ENCODE peak calls at places on chromosomes 7 and 10, in ten cellular contexts. One of them, this sample, is unnamed.

GRCh38 chr10:72171175-72171630 is 44.6 kb upstream of the ANAPC16 start:
- DNase-seq in mucosa of descending colon: no peak
- DNase-seq in activated CD4-positive, alpha-beta T cell treated with anti-CD3 and anti-CD28 coated beads for 48 hours: no peak
- DNase-seq in COR-L47: no peak
- DNase-seq in skeletal muscle cell: peak; percentile 38
- DNase-seq in naive thymus-derived CD8-positive, alpha-beta T cell: no peak
- DNase-seq in activated effector memory CD4-positive, alpha-beta T cell treated with anti-CD3 and anti-CD28 coated beads, Interleukin-2, amount 50 U/mL, for 16 hours: no peak
- DNase-seq in dorsolateral prefrontal cortex: no peak
- DNase-seq in stimulated activated naive CD4-positive, alpha-beta T cell: no peak
- DNase-seq in renal cortical epithelial cell: peak; percentile 98
- DNase-seq in this sample: no peak

GRCh38 chr10:102714621-102715455 is at the start of gene SFXN2:
- DNase-seq in activated CD4-positive, alpha-beta T cell treated with anti-CD3 and anti-CD28 coated beads for 48 hours: peak; percentile 69
- DNase-seq in mucosa of descending colon: no peak
- DNase-seq in skeletal muscle cell: no peak
- DNase-seq in activated effector memory CD4-positive, alpha-beta T cell treated with anti-CD3 and anti-CD28 coated beads, Interleukin-2, amount 50 U/mL, for 16 hours: peak; percentile 80
- DNase-seq in naive thymus-derived CD8-positive, alpha-beta T cell: peak; percentile 38
- DNase-seq in renal cortical epithelial cell: no peak
- DNase-seq in dorsolateral prefrontal cortex: peak; percentile 46
- DNase-seq in stimulated activated naive CD4-positive, alpha-beta T cell: no peak
- DNase-seq in COR-L47: no peak
- DNase-seq in this sample: no peak

GRCh38 chr10:66746246-66746645 is 179.6 kb upstream of the LRRTM3 start:
- DNase-seq in activated CD4-positive, alpha-beta T cell treated with anti-CD3 and anti-CD28 coated beads for 48 hours: no peak
- DNase-seq in mucosa of descending colon: no peak
- DNase-seq in activated effector memory CD4-positive, alpha-beta T cell treated with anti-CD3 and anti-CD28 coated beads, Interleukin-2, amount 50 U/mL, for 16 hours: no peak
- DNase-seq in skeletal muscle cell: no peak
- DNase-seq in renal cortical epithelial cell: no peak
- DNase-seq in naive thymus-derived CD8-positive, alpha-beta T cell: no peak
- DNase-seq in dorsolateral prefrontal cortex: no peak
- DNase-seq in COR-L47: no peak
- DNase-seq in stimulated activated naive CD4-positive, alpha-beta T cell: no peak
- DNase-seq in this sample: no peak

GRCh38 chr10:6140141-6140841 is 51.5 kb downstream of the RBM17 start:
- DNase-seq in skeletal muscle cell: no peak
- DNase-seq in naive thymus-derived CD8-positive, alpha-beta T cell: peak; percentile 26
- DNase-seq in activated CD4-positive, alpha-beta T cell treated with anti-CD3 and anti-CD28 coated beads for 48 hours: peak; percentile 50
- DNase-seq in activated effector memory CD4-positive, alpha-beta T cell treated with anti-CD3 and anti-CD28 coated beads, Interleukin-2, amount 50 U/mL, for 16 hours: peak; percentile 82
- DNase-seq in mucosa of descending colon: peak; percentile 82
- DNase-seq in renal cortical epithelial cell: no peak
- DNase-seq in dorsolateral prefrontal cortex: no peak
- DNase-seq in COR-L47: no peak
- DNase-seq in stimulated activated naive CD4-positive, alpha-beta T cell: no peak
- DNase-seq in this sample: no peak

GRCh38 chr7:151676759-151677158 is 157.1 kb upstream of the RHEB start:
- DNase-seq in COR-L47: no peak
- DNase-seq in mucosa of descending colon: no peak
- DNase-seq in stimulated activated naive CD4-positive, alpha-beta T cell: no peak
- DNase-seq in renal cortical epithelial cell: no peak
- DNase-seq in skeletal muscle cell: no peak
- DNase-seq in naive thymus-derived CD8-positive, alpha-beta T cell: no peak
- DNase-seq in activated effector memory CD4-positive, alpha-beta T cell treated with anti-CD3 and anti-CD28 coated beads, Interleukin-2, amount 50 U/mL, for 16 hours: no peak
- DNase-seq in dorsolateral prefrontal cortex: no peak
- DNase-seq in activated CD4-positive, alpha-beta T cell treated with anti-CD3 and anti-CD28 coated beads for 48 hours: no peak
- DNase-seq in this sample: no peak

GRCh38 chr10:81820418-81820817 is 54.6 kb upstream of the NRG3 start:
- DNase-seq in activated CD4-positive, alpha-beta T cell treated with anti-CD3 and anti-CD28 coated beads for 48 hours: no peak
- DNase-seq in renal cortical epithelial cell: peak; percentile 50
- DNase-seq in stimulated activated naive CD4-positive, alpha-beta T cell: no peak
- DNase-seq in COR-L47: no peak
- DNase-seq in mucosa of descending colon: no peak
- DNase-seq in activated effector memory CD4-positive, alpha-beta T cell treated with anti-CD3 and anti-CD28 coated beads, Interleukin-2, amount 50 U/mL, for 16 hours: no peak
- DNase-seq in skeletal muscle cell: no peak
- DNase-seq in dorsolateral prefrontal cortex: no peak
- DNase-seq in naive thymus-derived CD8-positive, alpha-beta T cell: no peak
- DNase-seq in this sample: no peak

GRCh38 chr7:21850531-21851285 is 95.0 kb downstream of the CDCA7L start:
- DNase-seq in skeletal muscle cell: no peak
- DNase-seq in activated CD4-positive, alpha-beta T cell treated with anti-CD3 and anti-CD28 coated beads for 48 hours: no peak
- DNase-seq in dorsolateral prefrontal cortex: no peak
- DNase-seq in renal cortical epithelial cell: no peak
- DNase-seq in stimulated activated naive CD4-positive, alpha-beta T cell: no peak
- DNase-seq in COR-L47: no peak
- DNase-seq in activated effector memory CD4-positive, alpha-beta T cell treated with anti-CD3 and anti-CD28 coated beads, Interleukin-2, amount 50 U/mL, for 16 hours: no peak
- DNase-seq in mucosa of descending colon: no peak
- DNase-seq in naive thymus-derived CD8-positive, alpha-beta T cell: no peak
- DNase-seq in this sample: no peak

GRCh38 chr7:32680259-32681173 is 185.2 kb downstream of the AVL9 start:
- DNase-seq in skeletal muscle cell: no peak
- DNase-seq in stimulated activated naive CD4-positive, alpha-beta T cell: no peak
- DNase-seq in dorsolateral prefrontal cortex: no peak
- DNase-seq in activated effector memory CD4-positive, alpha-beta T cell treated with anti-CD3 and anti-CD28 coated beads, Interleukin-2, amount 50 U/mL, for 16 hours: no peak
- DNase-seq in naive thymus-derived CD8-positive, alpha-beta T cell: no peak
- DNase-seq in COR-L47: no peak
- DNase-seq in renal cortical epithelial cell: peak; percentile 88
- DNase-seq in mucosa of descending colon: no peak
- DNase-seq in activated CD4-positive, alpha-beta T cell treated with anti-CD3 and anti-CD28 coated beads for 48 hours: no peak
- DNase-seq in this sample: no peak

GRCh38 chr7:108499575-108499974 is 26.4 kb downstream of the PNPLA8 start:
- DNase-seq in skeletal muscle cell: no peak
- DNase-seq in renal cortical epithelial cell: no peak
- DNase-seq in activated effector memory CD4-positive, alpha-beta T cell treated with anti-CD3 and anti-CD28 coated beads, Interleukin-2, amount 50 U/mL, for 16 hours: no peak
- DNase-seq in dorsolateral prefrontal cortex: no peak
- DNase-seq in COR-L47: no peak
- DNase-seq in mucosa of descending colon: no peak
- DNase-seq in activated CD4-positive, alpha-beta T cell treated with anti-CD3 and anti-CD28 coated beads for 48 hours: no peak
- DNase-seq in naive thymus-derived CD8-positive, alpha-beta T cell: no peak
- DNase-seq in stimulated activated naive CD4-positive, alpha-beta T cell: no peak
- DNase-seq in this sample: no peak

GRCh38 chr10:99234067-99234738 is 1.4 kb downstream of the HPSE2 start:
- DNase-seq in activated CD4-positive, alpha-beta T cell treated with anti-CD3 and anti-CD28 coated beads for 48 hours: peak; percentile 65
- DNase-seq in stimulated activated naive CD4-positive, alpha-beta T cell: no peak
- DNase-seq in skeletal muscle cell: no peak
- DNase-seq in dorsolateral prefrontal cortex: no peak
- DNase-seq in renal cortical epithelial cell: no peak
- DNase-seq in COR-L47: no peak
- DNase-seq in activated effector memory CD4-positive, alpha-beta T cell treated with anti-CD3 and anti-CD28 coated beads, Interleukin-2, amount 50 U/mL, for 16 hours: peak; percentile 65
- DNase-seq in mucosa of descending colon: peak; percentile 68
- DNase-seq in naive thymus-derived CD8-positive, alpha-beta T cell: no peak
- DNase-seq in this sample: no peak

GRCh38 chr7:157789094-157789493 is 452.3 kb downstream of the DNAJB6 start:
- DNase-seq in renal cortical epithelial cell: no peak
- DNase-seq in activated effector memory CD4-positive, alpha-beta T cell treated with anti-CD3 and anti-CD28 coated beads, Interleukin-2, amount 50 U/mL, for 16 hours: no peak
- DNase-seq in skeletal muscle cell: no peak
- DNase-seq in naive thymus-derived CD8-positive, alpha-beta T cell: no peak
- DNase-seq in mucosa of descending colon: no peak
- DNase-seq in dorsolateral prefrontal cortex: no peak
- DNase-seq in activated CD4-positive, alpha-beta T cell treated with anti-CD3 and anti-CD28 coated beads for 48 hours: no peak
- DNase-seq in stimulated activated naive CD4-positive, alpha-beta T cell: no peak
- DNase-seq in COR-L47: no peak
- DNase-seq in this sample: no peak

GRCh38 chr10:71970331-71970730 is 6.1 kb downstream of the CHST3 start:
- DNase-seq in skeletal muscle cell: no peak
- DNase-seq in activated CD4-positive, alpha-beta T cell treated with anti-CD3 and anti-CD28 coated beads for 48 hours: peak; percentile 22
- DNase-seq in dorsolateral prefrontal cortex: no peak
- DNase-seq in renal cortical epithelial cell: peak; percentile 56
- DNase-seq in naive thymus-derived CD8-positive, alpha-beta T cell: no peak
- DNase-seq in activated effector memory CD4-positive, alpha-beta T cell treated with anti-CD3 and anti-CD28 coated beads, Interleukin-2, amount 50 U/mL, for 16 hours: no peak
- DNase-seq in mucosa of descending colon: no peak
- DNase-seq in COR-L47: no peak
- DNase-seq in stimulated activated naive CD4-positive, alpha-beta T cell: no peak
- DNase-seq in this sample: no peak

GRCh38 chr10:89392974-89393373 is 551 bp downstream of the IFIT1 start:
- DNase-seq in activated effector memory CD4-positive, alpha-beta T cell treated with anti-CD3 and anti-CD28 coated beads, Interleukin-2, amount 50 U/mL, for 16 hours: no peak
- DNase-seq in stimulated activated naive CD4-positive, alpha-beta T cell: no peak
- DNase-seq in dorsolateral prefrontal cortex: no peak
- DNase-seq in COR-L47: no peak
- DNase-seq in mucosa of descending colon: no peak
- DNase-seq in renal cortical epithelial cell: peak; percentile 94
- DNase-seq in naive thymus-derived CD8-positive, alpha-beta T cell: no peak
- DNase-seq in activated CD4-positive, alpha-beta T cell treated with anti-CD3 and anti-CD28 coated beads for 48 hours: no peak
- DNase-seq in skeletal muscle cell: peak; percentile 83
- DNase-seq in this sample: no peak

GRCh38 chr10:110504111-110504735 is 6.5 kb downstream of the DUSP5 start:
- DNase-seq in mucosa of descending colon: no peak
- DNase-seq in activated CD4-positive, alpha-beta T cell treated with anti-CD3 and anti-CD28 coated beads for 48 hours: peak; percentile 74
- DNase-seq in COR-L47: no peak
- DNase-seq in activated effector memory CD4-positive, alpha-beta T cell treated with anti-CD3 and anti-CD28 coated beads, Interleukin-2, amount 50 U/mL, for 16 hours: peak; percentile 83
- DNase-seq in renal cortical epithelial cell: no peak
- DNase-seq in stimulated activated naive CD4-positive, alpha-beta T cell: peak; percentile 10
- DNase-seq in skeletal muscle cell: no peak
- DNase-seq in dorsolateral prefrontal cortex: no peak
- DNase-seq in naive thymus-derived CD8-positive, alpha-beta T cell: no peak
- DNase-seq in this sample: no peak

GRCh38 chr7:129853661-129854268 is 99.0 kb downstream of the UBE2H start:
- DNase-seq in skeletal muscle cell: no peak
- DNase-seq in COR-L47: no peak
- DNase-seq in activated CD4-positive, alpha-beta T cell treated with anti-CD3 and anti-CD28 coated beads for 48 hours: no peak
- DNase-seq in mucosa of descending colon: no peak
- DNase-seq in dorsolateral prefrontal cortex: no peak
- DNase-seq in activated effector memory CD4-positive, alpha-beta T cell treated with anti-CD3 and anti-CD28 coated beads, Interleukin-2, amount 50 U/mL, for 16 hours: no peak
- DNase-seq in naive thymus-derived CD8-positive, alpha-beta T cell: no peak
- DNase-seq in renal cortical epithelial cell: peak; percentile 88
- DNase-seq in stimulated activated naive CD4-positive, alpha-beta T cell: no peak
- DNase-seq in this sample: no peak

GRCh38 chr7:140084142-140084655 is 21.4 kb upstream of the PARP12 start:
- DNase-seq in mucosa of descending colon: no peak
- DNase-seq in renal cortical epithelial cell: no peak
- DNase-seq in activated effector memory CD4-positive, alpha-beta T cell treated with anti-CD3 and anti-CD28 coated beads, Interleukin-2, amount 50 U/mL, for 16 hours: no peak
- DNase-seq in naive thymus-derived CD8-positive, alpha-beta T cell: no peak
- DNase-seq in dorsolateral prefrontal cortex: no peak
- DNase-seq in stimulated activated naive CD4-positive, alpha-beta T cell: no peak
- DNase-seq in activated CD4-positive, alpha-beta T cell treated with anti-CD3 and anti-CD28 coated beads for 48 hours: no peak
- DNase-seq in skeletal muscle cell: no peak
- DNase-seq in COR-L47: no peak
- DNase-seq in this sample: no peak

GRCh38 chr7:47619806-47620205 is 37.9 kb upstream of the TNS3 start:
- DNase-seq in naive thymus-derived CD8-positive, alpha-beta T cell: no peak
- DNase-seq in activated effector memory CD4-positive, alpha-beta T cell treated with anti-CD3 and anti-CD28 coated beads, Interleukin-2, amount 50 U/mL, for 16 hours: no peak
- DNase-seq in mucosa of descending colon: no peak
- DNase-seq in renal cortical epithelial cell: no peak
- DNase-seq in dorsolateral prefrontal cortex: no peak
- DNase-seq in stimulated activated naive CD4-positive, alpha-beta T cell: no peak
- DNase-seq in activated CD4-positive, alpha-beta T cell treated with anti-CD3 and anti-CD28 coated beads for 48 hours: no peak
- DNase-seq in skeletal muscle cell: no peak
- DNase-seq in COR-L47: no peak
- DNase-seq in this sample: no peak

GRCh38 chr10:13416760-13417159 is 68.7 kb upstream of the SEPHS1 start:
- DNase-seq in dorsolateral prefrontal cortex: no peak
- DNase-seq in activated CD4-positive, alpha-beta T cell treated with anti-CD3 and anti-CD28 coated beads for 48 hours: no peak
- DNase-seq in activated effector memory CD4-positive, alpha-beta T cell treated with anti-CD3 and anti-CD28 coated beads, Interleukin-2, amount 50 U/mL, for 16 hours: peak; percentile 6
- DNase-seq in mucosa of descending colon: no peak
- DNase-seq in naive thymus-derived CD8-positive, alpha-beta T cell: no peak
- DNase-seq in skeletal muscle cell: no peak
- DNase-seq in stimulated activated naive CD4-positive, alpha-beta T cell: no peak
- DNase-seq in COR-L47: no peak
- DNase-seq in renal cortical epithelial cell: no peak
- DNase-seq in this sample: no peak

GRCh38 chr7:49643321-49643720 is 130.1 kb upstream of the VWC2 start:
- DNase-seq in stimulated activated naive CD4-positive, alpha-beta T cell: no peak
- DNase-seq in naive thymus-derived CD8-positive, alpha-beta T cell: no peak
- DNase-seq in activated CD4-positive, alpha-beta T cell treated with anti-CD3 and anti-CD28 coated beads for 48 hours: no peak
- DNase-seq in dorsolateral prefrontal cortex: peak; percentile 43
- DNase-seq in COR-L47: peak; percentile 57
- DNase-seq in skeletal muscle cell: no peak
- DNase-seq in renal cortical epithelial cell: no peak
- DNase-seq in activated effector memory CD4-positive, alpha-beta T cell treated with anti-CD3 and anti-CD28 coated beads, Interleukin-2, amount 50 U/mL, for 16 hours: no peak
- DNase-seq in mucosa of descending colon: no peak
- DNase-seq in this sample: no peak

GRCh38 chr10:72611783-72612182 is 14.1 kb downstream of the MICU1 start:
- DNase-seq in COR-L47: no peak
- DNase-seq in skeletal muscle cell: no peak
- DNase-seq in renal cortical epithelial cell: no peak
- DNase-seq in mucosa of descending colon: no peak
- DNase-seq in naive thymus-derived CD8-positive, alpha-beta T cell: no peak
- DNase-seq in dorsolateral prefrontal cortex: no peak
- DNase-seq in stimulated activated naive CD4-positive, alpha-beta T cell: no peak
- DNase-seq in activated CD4-positive, alpha-beta T cell treated with anti-CD3 and anti-CD28 coated beads for 48 hours: no peak
- DNase-seq in activated effector memory CD4-positive, alpha-beta T cell treated with anti-CD3 and anti-CD28 coated beads, Interleukin-2, amount 50 U/mL, for 16 hours: no peak
- DNase-seq in this sample: no peak

GRCh38 chr7:131341690-131342089 is 14.0 kb downstream of the MKLN1 start:
- DNase-seq in activated effector memory CD4-positive, alpha-beta T cell treated with anti-CD3 and anti-CD28 coated beads, Interleukin-2, amount 50 U/mL, for 16 hours: no peak
- DNase-seq in COR-L47: no peak
- DNase-seq in renal cortical epithelial cell: no peak
- DNase-seq in naive thymus-derived CD8-positive, alpha-beta T cell: no peak
- DNase-seq in dorsolateral prefrontal cortex: no peak
- DNase-seq in activated CD4-positive, alpha-beta T cell treated with anti-CD3 and anti-CD28 coated beads for 48 hours: no peak
- DNase-seq in skeletal muscle cell: no peak
- DNase-seq in stimulated activated naive CD4-positive, alpha-beta T cell: no peak
- DNase-seq in mucosa of descending colon: no peak
- DNase-seq in this sample: no peak

GRCh38 chr10:91514025-91514424 is 103.9 kb downstream of the HECTD2 start:
- DNase-seq in activated effector memory CD4-positive, alpha-beta T cell treated with anti-CD3 and anti-CD28 coated beads, Interleukin-2, amount 50 U/mL, for 16 hours: no peak
- DNase-seq in skeletal muscle cell: no peak
- DNase-seq in mucosa of descending colon: no peak
- DNase-seq in COR-L47: no peak
- DNase-seq in activated CD4-positive, alpha-beta T cell treated with anti-CD3 and anti-CD28 coated beads for 48 hours: no peak
- DNase-seq in dorsolateral prefrontal cortex: no peak
- DNase-seq in renal cortical epithelial cell: no peak
- DNase-seq in stimulated activated naive CD4-positive, alpha-beta T cell: no peak
- DNase-seq in naive thymus-derived CD8-positive, alpha-beta T cell: no peak
- DNase-seq in this sample: no peak

GRCh38 chr10:43196131-43196980 is 58.1 kb downstream of the CSGALNACT2 start:
- DNase-seq in naive thymus-derived CD8-positive, alpha-beta T cell: no peak
- DNase-seq in activated CD4-positive, alpha-beta T cell treated with anti-CD3 and anti-CD28 coated beads for 48 hours: no peak
- DNase-seq in renal cortical epithelial cell: no peak
- DNase-seq in COR-L47: no peak
- DNase-seq in skeletal muscle cell: no peak
- DNase-seq in mucosa of descending colon: peak; percentile 32
- DNase-seq in stimulated activated naive CD4-positive, alpha-beta T cell: no peak
- DNase-seq in dorsolateral prefrontal cortex: no peak
- DNase-seq in activated effector memory CD4-positive, alpha-beta T cell treated with anti-CD3 and anti-CD28 coated beads, Interleukin-2, amount 50 U/mL, for 16 hours: no peak
- DNase-seq in this sample: no peak

GRCh38 chr7:107816053-107816566 is 13.1 kb upstream of the SLC26A3 start:
- DNase-seq in activated effector memory CD4-positive, alpha-beta T cell treated with anti-CD3 and anti-CD28 coated beads, Interleukin-2, amount 50 U/mL, for 16 hours: no peak
- DNase-seq in stimulated activated naive CD4-positive, alpha-beta T cell: no peak
- DNase-seq in mucosa of descending colon: no peak
- DNase-seq in skeletal muscle cell: peak; percentile 87
- DNase-seq in activated CD4-positive, alpha-beta T cell treated with anti-CD3 and anti-CD28 coated beads for 48 hours: no peak
- DNase-seq in dorsolateral prefrontal cortex: no peak
- DNase-seq in renal cortical epithelial cell: no peak
- DNase-seq in naive thymus-derived CD8-positive, alpha-beta T cell: no peak
- DNase-seq in COR-L47: no peak
- DNase-seq in this sample: no peak

GRCh38 chr7:12584940-12585339 is 14.4 kb downstream of the SCIN start:
- DNase-seq in activated CD4-positive, alpha-beta T cell treated with anti-CD3 and anti-CD28 coated beads for 48 hours: no peak
- DNase-seq in COR-L47: no peak
- DNase-seq in naive thymus-derived CD8-positive, alpha-beta T cell: no peak
- DNase-seq in mucosa of descending colon: no peak
- DNase-seq in activated effector memory CD4-positive, alpha-beta T cell treated with anti-CD3 and anti-CD28 coated beads, Interleukin-2, amount 50 U/mL, for 16 hours: no peak
- DNase-seq in skeletal muscle cell: peak; percentile 8
- DNase-seq in stimulated activated naive CD4-positive, alpha-beta T cell: no peak
- DNase-seq in dorsolateral prefrontal cortex: no peak
- DNase-seq in renal cortical epithelial cell: peak; percentile 92
- DNase-seq in this sample: no peak

GRCh38 chr7:142669074-142669654 is 80.1 kb upstream of the PRSS1 start:
- DNase-seq in mucosa of descending colon: no peak
- DNase-seq in activated effector memory CD4-positive, alpha-beta T cell treated with anti-CD3 and anti-CD28 coated beads, Interleukin-2, amount 50 U/mL, for 16 hours: no peak
- DNase-seq in COR-L47: peak; percentile 1
- DNase-seq in dorsolateral prefrontal cortex: no peak
- DNase-seq in renal cortical epithelial cell: peak; percentile 0
- DNase-seq in activated CD4-positive, alpha-beta T cell treated with anti-CD3 and anti-CD28 coated beads for 48 hours: no peak
- DNase-seq in naive thymus-derived CD8-positive, alpha-beta T cell: no peak
- DNase-seq in stimulated activated naive CD4-positive, alpha-beta T cell: no peak
- DNase-seq in skeletal muscle cell: peak; percentile 8
- DNase-seq in this sample: peak; percentile 1

GRCh38 chr7:107966701-107967100 is 36.3 kb downstream of the LAMB1 start:
- DNase-seq in naive thymus-derived CD8-positive, alpha-beta T cell: no peak
- DNase-seq in dorsolateral prefrontal cortex: no peak
- DNase-seq in activated CD4-positive, alpha-beta T cell treated with anti-CD3 and anti-CD28 coated beads for 48 hours: no peak
- DNase-seq in mucosa of descending colon: no peak
- DNase-seq in COR-L47: no peak
- DNase-seq in renal cortical epithelial cell: peak; percentile 76
- DNase-seq in activated effector memory CD4-positive, alpha-beta T cell treated with anti-CD3 and anti-CD28 coated beads, Interleukin-2, amount 50 U/mL, for 16 hours: no peak
- DNase-seq in skeletal muscle cell: peak; percentile 75
- DNase-seq in stimulated activated naive CD4-positive, alpha-beta T cell: no peak
- DNase-seq in this sample: no peak

GRCh38 chr7:45524373-45524913 is 49.7 kb upstream of the ADCY1 start:
- DNase-seq in skeletal muscle cell: no peak
- DNase-seq in mucosa of descending colon: no peak
- DNase-seq in activated CD4-positive, alpha-beta T cell treated with anti-CD3 and anti-CD28 coated beads for 48 hours: no peak
- DNase-seq in stimulated activated naive CD4-positive, alpha-beta T cell: no peak
- DNase-seq in activated effector memory CD4-positive, alpha-beta T cell treated with anti-CD3 and anti-CD28 coated beads, Interleukin-2, amount 50 U/mL, for 16 hours: no peak
- DNase-seq in dorsolateral prefrontal cortex: no peak
- DNase-seq in renal cortical epithelial cell: no peak
- DNase-seq in COR-L47: peak; percentile 35
- DNase-seq in naive thymus-derived CD8-positive, alpha-beta T cell: no peak
- DNase-seq in this sample: no peak

This sample was measured in NCI-H187.